ENCODE peak calls at places on chromosome 6, in ten cellular contexts. H, B, C, F, K, U, X, O, I and W are unnamed samples.

GRCh38 chr6:107676002-107676401 is 148.1 kb downstream of the SCML4 start:
- DNase-seq in H (no peak), B (no peak), C (no peak), F (no peak), K (no peak), U (no peak), X (no peak), O (no peak), I (no peak), W (no peak)

GRCh38 chr6:83505376-83505775 is 7.0 kb upstream of the PRSS35 start:
- DNase-seq in H (no peak), B (no peak), C (no peak), F (peak; percentile 21), K (no peak), U (no peak), X (no peak), O (no peak), I (no peak), W (no peak)

GRCh38 chr6:158684745-158685355 is 35.0 kb downstream of the SYTL3 start:
- DNase-seq in H (no peak), B (no peak), C (no peak), F (no peak), K (no peak), U (no peak), X (no peak), O (no peak), I (no peak), W (no peak)

GRCh38 chr6:155247618-155248017 is 16.2 kb upstream of the CLDN20 start:
- DNase-seq in H (no peak), B (no peak), C (no peak), F (no peak), K (no peak), U (peak; percentile 83), X (no peak), O (no peak), I (no peak), W (peak; percentile 59)

GRCh38 chr6:168877821-168878282 is 375.8 kb downstream of the THBS2 start:
- DNase-seq in H (no peak), B (no peak), C (no peak), F (no peak), K (no peak), U (peak; percentile 3), X (no peak), O (no peak), I (peak; percentile 21), W (no peak)

GRCh38 chr6:166670894-166671293 is 43.8 kb upstream of the RPS6KA2 start:
- DNase-seq in H (no peak), B (no peak), C (no peak), F (no peak), K (no peak), U (no peak), X (no peak), O (no peak), I (no peak), W (no peak)

GRCh38 chr6:34182751-34183531 is 37.1 kb upstream of the GRM4 start:
- DNase-seq in H (no peak), B (no peak), C (no peak), F (peak; percentile 99), K (no peak), U (no peak), X (no peak), O (no peak), I (peak; percentile 71), W (no peak)

GRCh38 chr6:41470341-41471063 is 75.7 kb upstream of the FOXP4 start:
- DNase-seq in H (no peak), B (no peak), C (no peak), F (no peak), K (no peak), U (peak; percentile 63), X (no peak), O (no peak), I (no peak), W (no peak)

GRCh38 chr6:38184041-38184779 is 364.7 kb downstream of the ZFAND3 start:
- DNase-seq in H (no peak), B (no peak), C (no peak), F (no peak), K (no peak), U (no peak), X (no peak), O (no peak), I (no peak), W (no peak)

GRCh38 chr6:21186479-21187055 is 407.0 kb upstream of the SOX4 start:
- DNase-seq in H (no peak), B (no peak), C (no peak), F (no peak), K (no peak), U (peak; percentile 16), X (no peak), O (no peak), I (no peak), W (no peak)

GRCh38 chr6:69097948-69098347 is 462.9 kb downstream of the ADGRB3 start:
- DNase-seq in H (no peak), B (no peak), C (no peak), F (no peak), K (no peak), U (no peak), X (no peak), O (no peak), I (no peak), W (no peak)

GRCh38 chr6:132742495-132742894 is 15.2 kb downstream of the VNN2 start:
- DNase-seq in H (no peak), B (no peak), C (no peak), F (no peak), K (no peak), U (no peak), X (no peak), O (no peak), I (no peak), W (no peak)